ENCODE peak calls at places on chromosomes 4 and X, in eight cellular contexts. B is right atrium auricular region; H is pons; U is activated T-cell treated with anti-CD3 and anti-CD28 coated beads for 24 hours; W is CD4-positive, CD25-positive, alpha-beta regulatory T cell; F is NCI-H510A treated with DMSO at 0.1 percent for 48 hours; I is stimulated activated CD4-positive, alpha-beta T cell treated with anti-CD3 and anti-CD28 coated beads, Interleukin-12 subunit alpha, Interleukin-12 subunit beta, amount 100 ng/mL, for 24 hours; V is GM06990. S is an unnamed sample.

GRCh38 chrX:136861877-136862276 is 18.6 kb downstream of the RBMX start:
- DNase-seq in B (no peak), H (no peak), U (no peak), W (no peak), F (no peak), I (no peak), V (no peak), S (no peak)

GRCh38 chrX:136336623-136337022 is 35.9 kb downstream of the ADGRG4 start:
- DNase-seq in B (no peak), H (no peak), U (no peak), W (no peak), F (no peak), I (no peak), V (no peak), S (no peak)

GRCh38 chr4:7068279-7068842 is 497 bp upstream of the GRPEL1 start:
- DNase-seq in B (no peak), H (no peak), U (no peak), W (no peak), F (no peak), I (no peak), V (no peak), S (no peak)

GRCh38 chr4:39169426-39169825 is 12.9 kb upstream of the WDR19 start:
- DNase-seq in B (no peak), H (no peak), U (no peak), W (no peak), F (no peak), I (no peak), V (no peak), S (no peak)

GRCh38 chrX:2484721-2485459 is 15.9 kb downstream of the DHRSX start:
- DNase-seq in B (no peak), H (peak), U (no peak), W (no peak), F (no peak), I (no peak), V (no peak), S (no peak)

GRCh38 chrX:29952016-29952415 is 263.3 kb upstream of the MAGEB2 start:
- DNase-seq in B (no peak), H (no peak), U (no peak), W (no peak), F (no peak), I (no peak), V (no peak), S (no peak)

GRCh38 chr4:48963042-48963679 is 22.9 kb upstream of the CWH43 start:
- DNase-seq in B (peak), H (peak), U (peak), W (peak), F (peak), I (peak), V (no peak), S (peak)

GRCh38 chr4:13944095-13944501 is 316.6 kb upstream of the BOD1L1 start:
- DNase-seq in B (no peak), H (no peak), U (no peak), W (no peak), F (no peak), I (no peak), V (no peak), S (no peak)

GRCh38 chrX:103817502-103817901 is 14.6 kb downstream of the RAB9B start:
- DNase-seq in B (no peak), H (peak), U (peak), W (peak), F (peak), I (no peak), V (no peak), S (no peak)

GRCh38 chr4:2412885-2413716 is 5.3 kb downstream of the ZFYVE28 start:
- DNase-seq in B (peak), H (peak), U (peak), W (peak), F (peak), I (peak), V (peak), S (peak)

GRCh38 chr4:168832746-168833575 is 177.1 kb downstream of the CBR4 start:
- DNase-seq in B (no peak), H (no peak), U (no peak), W (no peak), F (no peak), I (no peak), V (no peak), S (no peak)

GRCh38 chrX:119251381-119251780 is 15.3 kb downstream of the PGRMC1 start:
- DNase-seq in B (no peak), H (no peak), U (no peak), W (no peak), F (no peak), I (no peak), V (no peak), S (no peak)

GRCh38 chrX:123181515-123181914 is 2.6 kb upstream of the GRIA3 start:
- DNase-seq in B (no peak), H (no peak), U (no peak), W (no peak), F (no peak), I (no peak), V (no peak), S (no peak)

GRCh38 chrX:56794831-56795230 is 65.8 kb downstream of the NBDY start:
- DNase-seq in B (no peak), H (no peak), U (no peak), W (no peak), F (no peak), I (no peak), V (no peak), S (no peak)

GRCh38 chrX:19886888-19887531 is 390 bp downstream of the SH3KBP1 start:
- DNase-seq in B (no peak), H (no peak), U (no peak), W (no peak), F (no peak), I (no peak), V (no peak), S (no peak)

GRCh38 chrX:136839196-136839595 is 41.3 kb downstream of the RBMX start:
- DNase-seq in B (no peak), H (no peak), U (no peak), W (no peak), F (no peak), I (no peak), V (no peak), S (no peak)

GRCh38 chrX:139969286-139969685 is 4.0 kb upstream of the CXorf66 start:
- DNase-seq in B (no peak), H (no peak), U (no peak), W (no peak), F (no peak), I (no peak), V (no peak), S (no peak)

GRCh38 chr4:125011646-125012045 is 299.1 kb upstream of the ANKRD50 start:
- DNase-seq in B (no peak), H (no peak), U (no peak), W (no peak), F (no peak), I (no peak), V (no peak), S (no peak)

GRCh38 chr4:120749445-120750151 is 172.9 kb downstream of the PRDM5 start:
- DNase-seq in B (no peak), H (no peak), U (no peak), W (no peak), F (peak), I (no peak), V (peak), S (no peak)

GRCh38 chrX:104347860-104348259 is 93.1 kb upstream of the ESX1 start:
- DNase-seq in B (no peak), H (no peak), U (no peak), W (no peak), F (no peak), I (no peak), V (no peak), S (no peak)

S was measured in putamen.